ENCODE peak calls at places on chromosomes 5 and 9, in four cellular contexts. H is neural progenitor cell, U is uterus, R is OCI-LY7. Y is an unnamed sample.

GRCh38 chr9:95080961-95081658 is 236.4 kb downstream of the FANCC start:
- DNase-seq in H (peak; percentile 43), R (no peak), U (no peak), Y (no peak)

GRCh38 chr5:10836991-10837390 is 76.0 kb upstream of the DAP start:
- DNase-seq in R (no peak), H (no peak), U (no peak), Y (no peak)

GRCh38 chr9:90107021-90107771 is 502.4 kb downstream of the GADD45G start:
- DNase-seq in R (no peak), H (no peak), U (peak; percentile 65), Y (peak; percentile 77)

GRCh38 chr9:72326643-72327042 is 38.4 kb downstream of the ZFAND5 start:
- DNase-seq in R (no peak), H (no peak), U (no peak), Y (no peak)

GRCh38 chr5:119287547-119288073 is 68.2 kb upstream of the TNFAIP8 start:
- DNase-seq in U (no peak), H (no peak), R (no peak), Y (peak; percentile 37)

GRCh38 chr9:89375181-89375760 is 57.0 kb downstream of the SECISBP2 start:
- DNase-seq in H (no peak), U (no peak), R (peak; percentile 33), Y (no peak)

GRCh38 chr5:135269828-135270545 is 129.0 kb downstream of the MACROH2A1 start:
- DNase-seq in H (no peak), U (peak; percentile 75), R (no peak), Y (peak; percentile 26)

GRCh38 chr9:123368481-123369153 is 12.6 kb downstream of the CRB2 start:
- DNase-seq in U (no peak), R (no peak), H (no peak), Y (no peak)

GRCh38 chr5:89572696-89573095 is 689.7 kb upstream of the MEF2C start:
- DNase-seq in U (no peak), H (no peak), R (no peak), Y (no peak)

GRCh38 chr9:105432247-105432857 is 15.5 kb upstream of the FSD1L start:
- DNase-seq in R (no peak), H (no peak), U (no peak), Y (no peak)

GRCh38 chr9:447230-448025 is 232.8 kb downstream of the DOCK8 start:
- DNase-seq in H (no peak), R (peak; percentile 4), U (no peak), Y (peak; percentile 82)

GRCh38 chr9:21465859-21466518 is 16.1 kb downstream of the IFNE start:
- DNase-seq in R (peak; percentile 41), H (peak; percentile 63), U (no peak), Y (peak; percentile 13)

GRCh38 chr9:90936380-90936779 is 134.8 kb downstream of the SYK start:
- DNase-seq in H (no peak), U (no peak), R (no peak), Y (no peak)

GRCh38 chr5:145903113-145903512 is 30.3 kb upstream of the GRXCR2 start:
- DNase-seq in U (no peak), R (peak; percentile 6), H (no peak), Y (no peak)

GRCh38 chr5:474826-475661 is 32.1 kb downstream of the EXOC3 start:
- DNase-seq in R (no peak), H (no peak), U (no peak), Y (no peak)

GRCh38 chr9:93259490-93260289 is 75.8 kb downstream of the WNK2 start:
- DNase-seq in H (no peak), R (no peak), U (peak; percentile 8), Y (no peak)

GRCh38 chr5:153678617-153679329 is 188.3 kb downstream of the GRIA1 start:
- DNase-seq in R (no peak), U (no peak), H (no peak), Y (no peak)

GRCh38 chr9:91073049-91073810 is 271.6 kb downstream of the SYK start:
- DNase-seq in R (no peak), U (no peak), H (no peak), Y (no peak)

GRCh38 chr5:7392401-7393024 is 3.4 kb upstream of the ADCY2 start:
- DNase-seq in U (no peak), R (peak; percentile 2), H (peak; percentile 66), Y (no peak)
- TF ChIP-seq CTCF in U (peak; percentile 62), R (peak; percentile 62), H (peak; percentile 73), Y (peak; percentile 55)

DNA sequence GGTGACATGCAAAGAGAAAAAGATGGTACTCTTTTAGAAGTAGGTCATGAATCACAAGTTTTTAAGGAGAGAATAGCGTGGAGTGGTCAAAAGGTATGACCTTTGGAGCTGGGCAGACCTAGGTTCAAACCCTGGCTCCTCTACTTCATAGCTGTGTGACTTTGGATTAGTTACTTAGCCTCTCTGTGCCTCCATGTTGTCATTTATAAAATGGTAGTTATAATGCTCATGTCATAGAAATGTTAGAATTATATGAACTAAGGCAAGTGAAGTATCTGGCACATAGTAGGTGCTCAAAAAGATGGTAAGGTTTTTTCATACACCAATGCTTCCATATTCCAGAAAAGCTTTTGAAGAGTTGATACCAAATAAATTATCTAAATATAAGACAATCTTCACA is 7.3 kb downstream of the F2R start:
- DNase-seq in U (no peak), H (no peak), R (no peak), Y (no peak)
- H3K27ac ChIP-seq in U (no peak overlapping the region), H (no peak overlapping the region), R (no peak overlapping the region), Y (no peak overlapping the region)

DNA sequence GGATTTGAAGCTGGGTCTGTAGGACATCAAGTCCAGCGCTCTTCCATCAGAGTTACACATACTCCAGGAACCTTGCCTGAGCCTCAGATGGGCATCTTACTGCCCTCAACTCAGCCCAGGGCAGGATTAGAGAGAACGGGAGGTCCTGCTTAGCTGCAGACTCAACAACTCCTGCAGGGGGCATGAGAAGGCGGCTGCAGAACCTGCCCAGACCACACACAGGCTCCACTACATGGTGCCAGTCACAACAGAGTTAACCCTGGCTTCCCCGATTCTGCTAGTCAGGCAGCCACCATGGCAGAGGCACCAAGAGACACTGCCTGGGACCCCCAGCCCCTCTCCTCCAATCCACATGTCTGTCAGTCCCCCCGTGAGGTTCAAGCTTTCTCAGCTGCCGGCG is 23.9 kb upstream of the CPLX2 start:
- DNase-seq in H (peak; percentile 80), R (no peak), U (no peak), Y (no peak)
- TF ChIP-seq CTCF in H (peak; percentile 56), R (peak; percentile 31), U (no peak), Y (no peak)

GRCh38 chr9:16705121-16705604 is 165.3 kb downstream of the BNC2 start:
- DNase-seq in R (no peak), U (peak; percentile 89), H (peak; percentile 63), Y (peak; percentile 53)
- H3K27ac ChIP-seq in R (no peak overlapping the region), U (peak overlapping the region; percentile 96), H (no peak overlapping the region), Y (no peak overlapping the region)

GRCh38 chr9:133182151-133182550 is 18.4 kb upstream of the GBGT1 start:
- DNase-seq in H (no peak), R (no peak), U (no peak), Y (no peak)

GRCh38 chr9:133187561-133188005 is 21.5 kb downstream of the OBP2B start:
- DNase-seq in R (no peak), H (no peak), U (no peak), Y (no peak)

GRCh38 chr9:133188006-133188842 is 20.8 kb downstream of the OBP2B start:
- DNase-seq in R (peak; percentile 45), H (peak; percentile 61), U (no peak), Y (peak; percentile 41)

GRCh38 chr9:133186736-133187135 is 22.3 kb downstream of the OBP2B start:
- DNase-seq in U (no peak), H (no peak), R (no peak), Y (no peak)

GRCh38 chr9:133184971-133185370 is 21.3 kb upstream of the GBGT1 start:
- DNase-seq in H (peak; percentile 59), R (peak; percentile 54), U (peak; percentile 46), Y (peak; percentile 93)
- TF ChIP-seq CTCF in H (peak; percentile 56), R (peak; percentile 71), U (peak; percentile 48), Y (peak; percentile 85)